ENCODE peak calls at places on chromosomes 13 and 19, in seven cellular contexts. O, R, J, P, V, D and H are unnamed samples.
A peak's percentile ranks its signal among the peaks of the same experiment; 100 is the strongest.

GRCh38 chr19:2015611-2015950 is at the start of gene BTBD2:
- DNase-seq in V (peak; percentile 58), R (peak; percentile 87), O (peak; percentile 34), D (peak; percentile 63), J (peak; percentile 85), P (no peak), H (peak; percentile 43)

GRCh38 chr19:12792853-12793289 is 1.6 kb downstream of the JUNB start:
- DNase-seq in R (no peak), P (peak; percentile 68), D (peak; percentile 70), V (no peak), J (no peak), O (no peak), H (no peak)

GRCh38 chr19:49340069-49340864 is 5.1 kb downstream of the CD37 start:
- DNase-seq in J (no peak), P (peak; percentile 88), V (no peak), D (peak; percentile 34), R (no peak), O (no peak), H (no peak)

GRCh38 chr13:45209229-45209628 is 8.4 kb upstream of the KCTD4 start:
- DNase-seq in J (no peak), R (no peak), V (no peak), P (no peak), O (no peak), D (no peak), H (no peak)

GRCh38 chr13:42477588-42478190 is 96.3 kb upstream of the TNFSF11 start:
- DNase-seq in R (no peak), O (no peak), V (no peak), P (no peak), D (no peak), J (peak; percentile 3), H (no peak)

GRCh38 chr13:51689597-51689996 is 105.3 kb downstream of the WDFY2 start:
- DNase-seq in R (no peak), O (no peak), J (peak; percentile 41), V (no peak), D (no peak), P (no peak), H (no peak)

GRCh38 chr13:61410669-61411297 is 4.9 kb downstream of the PCDH20 start:
- DNase-seq in D (peak; percentile 19), O (no peak), R (no peak), J (peak; percentile 29), P (no peak), V (no peak), H (no peak)

GRCh38 chr19:8846819-8847218 is 14.6 kb downstream of the MBD3L1 start:
- DNase-seq in D (no peak), J (no peak), P (no peak), R (no peak), O (no peak), V (no peak), H (no peak)

GRCh38 chr13:59494560-59494970 is 669.2 kb downstream of the DIAPH3 start:
- DNase-seq in P (no peak), J (no peak), V (no peak), R (peak; percentile 11), O (no peak), D (no peak), H (no peak)

GRCh38 chr13:110518150-110518525 is 43.4 kb downstream of the RAB20 start:
- DNase-seq in P (no peak), R (no peak), V (no peak), J (no peak), O (no peak), D (no peak), H (no peak)

GRCh38 chr13:113448545-113448884 is 4.8 kb downstream of the ADPRHL1 start:
- DNase-seq in O (no peak), V (no peak), D (peak; percentile 63), J (no peak), P (peak; percentile 37), R (no peak), H (no peak)

GRCh38 chr19:6476896-6477431 is 4.6 kb downstream of the DENND1C start:
- DNase-seq in O (no peak), R (no peak), P (no peak), V (no peak), D (no peak), J (no peak), H (no peak)

GRCh38 chr13:75352641-75353327 is 129.2 kb downstream of the TBC1D4 start:
- DNase-seq in P (no peak), D (no peak), O (no peak), J (no peak), R (no peak), V (no peak), H (no peak)

GRCh38 chr13:24341439-24341838 is 32.1 kb downstream of the C1QTNF9 start:
- DNase-seq in R (no peak), J (no peak), D (no peak), V (peak; percentile 41), P (no peak), O (no peak), H (no peak)

GRCh38 chr19:19545128-19545591 is 7.1 kb downstream of the CILP2 start:
- DNase-seq in P (no peak), R (no peak), D (no peak), V (no peak), J (no peak), O (no peak), H (no peak)

GRCh38 chr19:51098366-51099069 is 9.7 kb downstream of the CTU1 start:
- DNase-seq in V (peak; percentile 50), R (no peak), D (no peak), J (no peak), O (no peak), P (no peak), H (no peak)

GRCh38 chr13:79522583-79522982 is 41.6 kb downstream of the NDFIP2 start:
- DNase-seq in O (no peak), J (no peak), D (no peak), R (no peak), V (peak; percentile 85), P (no peak), H (no peak)

GRCh38 chr19:57776764-57777296 is 7.4 kb downstream of the ZNF586 start:
- DNase-seq in V (no peak), R (no peak), D (no peak), J (no peak), O (no peak), P (no peak), H (no peak)

GRCh38 chr13:113647351-113648217 is 10.4 kb downstream of the ATP4B start:
- DNase-seq in J (peak; percentile 86), P (peak; percentile 91), V (no peak), O (no peak), R (no peak), D (no peak), H (no peak)

GRCh38 chr19:44003461-44004134 is 841 bp downstream of the ZNF230 start:
- DNase-seq in D (peak; percentile 19), P (no peak), V (peak; percentile 46), J (no peak), O (no peak), R (no peak), H (no peak)

GRCh38 chr13:110227416-110227815 is 79.5 kb downstream of the COL4A1 start:
- DNase-seq in J (no peak), V (no peak), O (no peak), R (no peak), P (no peak), D (no peak), H (no peak)

GRCh38 chr13:105991622-105992254 is 543.7 kb downstream of the EFNB2 start:
- DNase-seq in R (no peak), D (no peak), O (no peak), V (no peak), P (no peak), J (peak; percentile 51), H (no peak)